ENCODE peak calls at places on chromosomes 3 and 15, in seven cellular contexts. C is GM10248, Y is astrocyte of the spinal cord, X is foreskin fibroblast, N is BJ, S is natural killer cell, L is glutamatergic neuron. J is an unnamed sample.

GRCh38 chr3:108006077-108006675 is 84.7 kb downstream of the CD47 start:
- DNase-seq in C (no peak), Y (no peak), X (no peak), N (no peak), S (no peak), L (no peak), J (no peak)

GRCh38 chr15:63551400-63551799 is 45.8 kb upstream of the FBXL22 start:
- DNase-seq in C (no peak), Y (peak), X (peak), N (no peak), S (no peak), L (no peak), J (no peak)

GRCh38 chr15:52120488-52120887 is 7.9 kb upstream of the BCL2L10 start:
- DNase-seq in C (no peak), Y (no peak), X (no peak), N (no peak), S (no peak), L (no peak), J (no peak)

GRCh38 chr15:89018235-89018634 is 70.0 kb upstream of the ABHD2 start:
- DNase-seq in C (no peak), Y (no peak), X (no peak), N (no peak), S (no peak), L (no peak), J (no peak)

GRCh38 chr15:48550822-48551525 is 94.5 kb downstream of the FBN1 start:
- DNase-seq in C (no peak), Y (peak), X (no peak), N (no peak), S (no peak), L (no peak), J (no peak)

GRCh38 chr3:45852828-45853227 is 10.9 kb upstream of the LZTFL1 start:
- DNase-seq in C (peak), Y (no peak), X (no peak), N (no peak), S (no peak), L (no peak), J (no peak)

GRCh38 chr3:15667484-15667883 is 65.9 kb downstream of the BTD start:
- DNase-seq in C (no peak), Y (no peak), X (no peak), N (no peak), S (peak), L (no peak), J (no peak)

GRCh38 chr15:58307313-58307961 is 124.4 kb upstream of the LIPC start:
- DNase-seq in C (no peak), Y (peak), X (peak), N (no peak), S (no peak), L (no peak), J (peak)

GRCh38 chr15:88476635-88477038 is 9.1 kb downstream of the MRPS11 start:
- DNase-seq in C (peak), Y (peak), X (peak), N (no peak), S (no peak), L (peak), J (peak)

GRCh38 chr15:84818221-84819131 is 1.3 kb downstream of the ALPK3 start:
- DNase-seq in C (no peak), Y (peak), X (no peak), N (no peak), S (no peak), L (no peak), J (no peak)

GRCh38 chr3:98817546-98817945 is 54.4 kb downstream of the ST3GAL6 start:
- DNase-seq in C (peak), Y (peak), X (no peak), N (no peak), S (no peak), L (no peak), J (peak)

GRCh38 chr3:159196316-159196715 is 394.5 kb downstream of the MFSD1 start:
- DNase-seq in C (no peak), Y (no peak), X (peak), N (no peak), S (no peak), L (no peak), J (no peak)

GRCh38 chr15:92809064-92809879 is 90.9 kb upstream of the CHD2 start:
- DNase-seq in C (peak), Y (peak), X (peak), N (peak), S (peak), L (peak), J (peak)

GRCh38 chr3:24296441-24297205 is 198.0 kb downstream of the THRB start:
- DNase-seq in C (no peak), Y (peak), X (no peak), N (no peak), S (no peak), L (no peak), J (no peak)

GRCh38 chr3:47145272-47145671 is 18.6 kb downstream of the SETD2 start:
- DNase-seq in C (no peak), Y (no peak), X (no peak), N (no peak), S (no peak), L (no peak), J (no peak)

GRCh38 chr3:180829409-180830405 is 82.8 kb upstream of the FXR1 start:
- DNase-seq in C (no peak), Y (no peak), X (no peak), N (no peak), S (no peak), L (no peak), J (no peak)

GRCh38 chr3:73432021-73432722 is 192.6 kb downstream of the PDZRN3 start:
- DNase-seq in C (peak), Y (peak), X (no peak), N (no peak), S (no peak), L (no peak), J (peak)

GRCh38 chr3:141360888-141361598 is 7.3 kb upstream of the ZBTB38 start:
- DNase-seq in C (peak), Y (peak), X (peak), N (peak), S (no peak), L (no peak), J (peak)

GRCh38 chr15:90895571-90896117 is 7.5 kb upstream of the MAN2A2 start:
- DNase-seq in C (no peak), Y (no peak), X (peak), N (no peak), S (no peak), L (peak), J (no peak)
- TF ChIP-seq CTCF in C (no peak), Y (peak), X (no peak), N (peak), S (no peak), L (peak), J (peak)

GRCh38 chr3:160883373-160883772 is 127.3 kb downstream of the PPM1L start:
- DNase-seq in C (no peak), Y (no peak), X (no peak), N (no peak), S (no peak), L (no peak), J (no peak)

GRCh38 chr3:160885791-160886286 is 129.8 kb downstream of the PPM1L start:
- DNase-seq in C (no peak), Y (peak), X (peak), N (no peak), S (no peak), L (peak), J (no peak)

DNA sequence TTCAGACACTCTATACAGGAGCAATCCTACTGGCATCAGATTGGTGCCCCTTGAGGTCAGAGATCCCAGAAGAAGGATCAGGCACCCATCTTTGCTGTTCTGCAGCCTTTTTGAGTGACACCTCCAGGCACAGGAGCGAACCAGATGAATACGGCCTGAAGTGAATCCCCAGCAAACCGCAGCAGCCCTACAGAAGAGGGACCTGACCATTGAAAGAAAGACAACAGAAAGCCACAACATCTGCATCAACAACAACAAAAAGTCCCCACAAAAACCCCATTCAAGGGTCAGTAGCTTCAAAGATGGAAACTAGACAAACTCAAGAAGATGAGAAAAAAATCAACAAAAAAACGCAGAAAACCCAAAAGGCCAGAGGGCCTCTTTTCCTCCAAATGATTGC is 130.4 kb downstream of the PPM1L start:
- DNase-seq in C (peak), Y (no peak), X (no peak), N (no peak), S (no peak), L (no peak), J (no peak)
- TF ChIP-seq CTCF in C (no peak), Y (no peak), X (no peak), N (no peak), S (no peak), L (no peak), J (no peak)

DNA sequence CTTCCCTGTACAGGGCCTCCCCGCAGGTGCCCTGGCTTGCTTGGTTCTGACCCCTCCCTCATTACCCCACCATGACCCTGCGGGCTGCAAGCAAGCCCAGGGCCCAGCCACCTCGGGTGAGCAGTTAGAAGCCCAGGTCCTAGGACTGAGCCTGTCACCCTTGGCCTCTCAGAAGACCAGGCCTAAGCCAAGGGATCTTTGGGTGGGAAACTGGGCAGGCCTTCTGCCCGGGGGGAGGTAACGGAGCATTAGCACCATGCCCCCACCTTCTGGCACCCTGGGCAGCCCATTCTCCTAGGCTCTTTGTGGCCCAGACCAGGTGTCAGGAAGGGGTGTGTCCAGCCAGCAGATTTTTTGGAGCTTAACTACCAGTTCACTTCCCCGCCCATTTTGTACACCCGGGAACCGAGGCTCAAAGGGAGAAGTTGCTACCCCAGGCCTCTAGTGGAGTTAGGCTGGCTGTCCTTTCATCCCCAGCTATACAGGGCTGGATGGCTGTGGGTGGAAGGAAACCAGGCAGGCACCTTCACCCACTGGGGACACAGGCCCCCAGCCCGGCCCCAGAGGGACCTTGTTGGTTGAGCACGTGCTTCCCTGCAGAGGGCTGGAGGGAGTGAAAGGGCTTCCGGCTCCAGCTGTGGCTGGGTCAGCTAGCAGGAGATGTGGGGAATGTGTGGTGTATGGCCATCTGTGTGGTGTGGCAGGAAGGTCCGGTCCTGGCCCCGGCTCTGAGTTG is 1.4 kb downstream of the CSK start:
- DNase-seq in C (no peak), Y (no peak), X (peak), N (no peak), S (no peak), L (no peak), J (no peak)
- TF ChIP-seq CTCF in C (no peak), Y (no peak), X (no peak), N (no peak), S (no peak), L (no peak), J (no peak)

GRCh38 chr3:4512895-4513616 is 19.9 kb downstream of the ITPR1 start:
- DNase-seq in C (no peak), Y (no peak), X (no peak), N (no peak), S (no peak), L (no peak), J (no peak)

GRCh38 chr3:4508048-4508981 is 15.2 kb downstream of the ITPR1 start:
- DNase-seq in C (peak), Y (no peak), X (no peak), N (no peak), S (no peak), L (no peak), J (no peak)

GRCh38 chr3:4509043-4509442 is 15.9 kb downstream of the ITPR1 start:
- DNase-seq in C (no peak), Y (no peak), X (no peak), N (no peak), S (no peak), L (no peak), J (no peak)

GRCh38 chr3:4511491-4512251 is 18.5 kb downstream of the ITPR1 start:
- DNase-seq in C (no peak), Y (no peak), X (no peak), N (no peak), S (no peak), L (no peak), J (no peak)

DNA sequence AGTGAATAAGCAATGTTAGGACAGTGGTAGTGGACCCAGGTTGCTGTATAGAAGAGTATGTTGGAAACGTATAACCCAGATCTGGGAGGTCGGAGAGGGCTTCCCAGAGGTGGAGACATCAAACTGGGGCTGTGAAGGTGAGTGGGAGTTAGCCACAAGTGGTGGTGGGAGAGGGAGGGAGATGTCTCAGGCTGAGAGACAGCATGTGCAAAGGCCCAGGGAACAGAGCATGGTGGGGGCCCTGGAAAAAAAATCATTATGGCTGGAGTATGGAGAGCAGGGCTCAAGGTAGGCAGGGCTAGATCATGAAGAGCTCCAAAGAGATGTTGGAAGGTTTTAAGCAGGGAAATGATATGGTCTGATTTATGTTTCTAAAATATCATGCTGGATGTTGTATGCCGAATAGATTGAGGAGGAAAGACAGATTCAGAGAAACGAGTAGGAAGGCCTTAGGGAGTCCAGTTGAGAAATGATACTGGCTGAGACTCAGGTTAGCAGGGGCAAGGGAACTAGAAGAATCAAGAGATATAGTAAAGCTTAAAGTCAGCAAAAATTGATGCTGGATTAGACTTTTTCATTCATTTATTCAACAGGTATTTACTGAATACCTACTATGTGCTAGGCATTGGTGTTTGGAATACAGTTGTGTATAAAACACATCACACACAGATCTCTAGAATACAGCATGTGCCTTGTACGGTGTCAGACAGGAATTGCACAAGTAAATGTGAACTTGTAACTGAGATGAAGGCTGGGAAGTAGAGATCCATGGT is 17.0 kb downstream of the ITPR1 start:
- DNase-seq in C (no peak), Y (no peak), X (no peak), N (no peak), S (no peak), L (no peak), J (no peak)
- TF ChIP-seq CTCF in C (no peak), Y (no peak), X (no peak), N (no peak), S (no peak), L (no peak), J (no peak)

GRCh38 chr3:171264758-171265157 is 195.4 kb downstream of the TNIK start:
- DNase-seq in C (no peak), Y (no peak), X (no peak), N (no peak), S (no peak), L (no peak), J (no peak)

GRCh38 chr3:171268677-171269076 is 191.5 kb downstream of the TNIK start:
- DNase-seq in C (no peak), Y (no peak), X (no peak), N (no peak), S (no peak), L (no peak), J (no peak)

GRCh38 chr3:171269557-171269956 is 190.6 kb downstream of the TNIK start:
- DNase-seq in C (no peak), Y (no peak), X (no peak), N (no peak), S (no peak), L (no peak), J (no peak)

GRCh38 chr3:171267089-171267488 is 193.1 kb downstream of the TNIK start:
- DNase-seq in C (no peak), Y (no peak), X (no peak), N (no peak), S (no peak), L (no peak), J (no peak)

GRCh38 chr3:171266034-171266805 is 194.0 kb downstream of the TNIK start:
- DNase-seq in C (no peak), Y (no peak), X (no peak), N (no peak), S (no peak), L (no peak), J (no peak)
- TF ChIP-seq CTCF in C (no peak), Y (no peak), X (no peak), N (no peak), S (no peak), L (no peak), J (no peak)

DNA sequence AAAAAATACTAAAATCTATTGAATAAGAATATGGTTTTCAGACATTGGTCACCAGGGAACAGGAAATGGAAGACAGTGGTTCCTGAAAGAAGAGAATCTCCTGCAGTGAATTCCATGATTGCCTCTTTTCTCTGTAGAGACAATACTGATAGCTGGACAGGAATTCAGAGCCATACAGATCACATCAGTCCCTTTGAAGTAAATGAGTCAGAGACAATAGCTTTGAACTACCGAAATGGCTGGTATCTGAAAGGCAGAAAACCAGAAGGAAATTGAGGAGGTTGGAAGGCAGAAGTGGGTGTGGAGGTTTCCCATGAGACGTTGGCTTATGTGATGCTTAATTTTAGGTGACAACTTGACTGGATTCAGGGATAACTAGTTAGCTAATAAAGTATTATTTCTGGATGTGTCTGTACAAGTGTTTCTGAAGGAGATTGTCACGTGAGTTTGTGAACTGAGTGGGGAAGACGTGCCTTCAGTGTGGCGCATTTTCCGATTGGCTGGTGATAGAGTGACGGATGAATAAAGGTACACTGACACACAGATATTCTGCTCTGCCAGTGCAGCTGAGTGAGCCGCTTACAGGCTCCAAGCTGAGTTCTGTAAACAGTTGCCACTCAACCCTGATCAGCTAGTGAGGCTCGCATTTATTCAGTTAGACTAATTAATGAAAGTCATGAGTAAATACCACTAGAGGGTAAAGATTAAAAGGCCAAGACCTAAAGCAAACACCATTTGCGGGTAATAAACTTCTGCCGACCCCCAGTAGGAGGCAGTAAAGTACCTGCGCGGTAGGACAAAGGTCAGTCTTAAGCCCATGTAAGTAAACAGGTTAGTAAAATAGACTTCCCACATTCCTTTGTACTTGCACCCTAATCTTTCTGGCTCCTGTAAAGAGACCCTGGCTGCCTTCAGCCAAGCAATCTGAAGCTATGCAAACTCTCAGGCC is 1298.6 kb downstream of the SI start:
- DNase-seq in C (no peak), Y (no peak), X (no peak), N (no peak), S (no peak), L (no peak), J (no peak)
- TF ChIP-seq CTCF in C (no peak), Y (no peak), X (no peak), N (no peak), S (no peak), L (no peak), J (no peak)

DNA sequence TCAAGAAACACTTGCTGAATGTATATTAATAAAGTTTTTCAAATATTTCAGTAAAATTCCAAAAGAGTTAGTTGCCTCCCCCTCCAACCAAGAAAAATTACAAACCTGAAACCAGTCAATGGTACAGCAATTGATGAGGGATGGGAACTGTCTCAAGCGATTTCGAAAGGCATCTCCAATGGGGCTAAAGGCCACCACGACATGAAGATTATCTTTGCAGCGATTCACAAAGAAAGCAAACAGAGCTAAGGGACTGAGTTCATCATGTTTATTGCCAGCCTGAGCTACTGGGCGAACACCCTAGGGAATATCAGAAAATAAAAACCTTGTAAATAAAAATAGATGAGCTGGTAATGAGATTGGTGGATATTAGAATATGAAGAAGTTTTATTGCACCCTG is 99.3 kb upstream of the ASB14 start:
- DNase-seq in C (no peak), Y (no peak), X (no peak), N (no peak), S (no peak), L (no peak), J (no peak)
- TF ChIP-seq CTCF in C (no peak), Y (no peak), X (no peak), N (no peak), S (no peak), L (no peak), J (no peak)

GRCh38 chr15:23035964-23036566 is 3.3 kb downstream of the TUBGCP5 start:
- DNase-seq in C (peak), Y (peak), X (peak), N (no peak), S (peak), L (peak), J (peak)
- TF ChIP-seq CTCF in C (peak), Y (peak), X (peak), N (peak), S (peak), L (peak), J (peak)

DNA sequence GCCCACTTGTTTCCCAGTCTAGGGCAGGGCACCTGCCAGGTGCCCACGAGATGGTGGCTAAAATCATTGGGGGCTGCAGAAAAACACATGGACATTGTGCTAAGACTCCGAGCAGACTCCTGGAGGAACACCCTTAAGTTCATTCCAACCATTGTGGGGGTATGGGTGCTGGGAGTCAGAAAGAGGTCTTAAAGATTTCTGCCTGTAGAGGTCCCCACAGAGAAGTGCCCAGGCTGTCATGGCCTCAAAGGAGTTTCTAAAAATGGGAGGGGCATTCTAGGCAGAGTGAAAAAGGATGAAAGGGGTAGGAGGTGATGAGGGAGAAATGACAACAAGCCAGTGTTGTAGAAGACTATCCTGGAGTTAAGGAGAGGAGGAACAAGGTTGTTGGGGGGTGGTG is 17.1 kb downstream of the RBP1 start:
- DNase-seq in C (no peak), Y (no peak), X (no peak), N (no peak), S (no peak), L (no peak), J (no peak)
- TF ChIP-seq CTCF in C (no peak), Y (no peak), X (no peak), N (no peak), S (no peak), L (no peak), J (no peak)

J was measured in HFFc6.